ENCODE peak calls at places on chromosomes 11 and 22, in five cellular contexts. One of them, this sample, is unnamed.

GRCh38 chr11:102666331-102666957 is 39.1 kb downstream of the MMP27 start:
- DNase-seq in fibroblast of the aortic adventitia: peak
- DNase-seq in OCI-LY7: peak
- DNase-seq in thoracic aorta: no peak
- DNase-seq in hepatocyte: peak
- DNase-seq in this sample: no peak

GRCh38 chr22:35065796-35066218 is at the start of gene ISX:
- DNase-seq in fibroblast of the aortic adventitia: no peak
- DNase-seq in OCI-LY7: no peak
- DNase-seq in thoracic aorta: no peak
- DNase-seq in hepatocyte: peak
- DNase-seq in this sample: no peak

GRCh38 chr22:39650996-39651782 is 80.6 kb downstream of the CACNA1I start:
- DNase-seq in fibroblast of the aortic adventitia: no peak
- DNase-seq in OCI-LY7: no peak
- DNase-seq in thoracic aorta: no peak
- DNase-seq in hepatocyte: no peak
- DNase-seq in this sample: no peak

GRCh38 chr11:65418681-65419459 is 3.7 kb upstream of the NEAT1 start:
- DNase-seq in fibroblast of the aortic adventitia: peak
- DNase-seq in OCI-LY7: peak
- DNase-seq in thoracic aorta: peak
- DNase-seq in hepatocyte: peak
- DNase-seq in this sample: peak

GRCh38 chr22:36334081-36334831 is 53.5 kb downstream of the MYH9 start:
- DNase-seq in fibroblast of the aortic adventitia: no peak
- DNase-seq in OCI-LY7: peak
- DNase-seq in thoracic aorta: no peak
- DNase-seq in hepatocyte: no peak
- DNase-seq in this sample: peak

GRCh38 chr22:37453696-37454095 is 26.4 kb upstream of the ELFN2 start:
- DNase-seq in fibroblast of the aortic adventitia: no peak
- DNase-seq in OCI-LY7: no peak
- DNase-seq in thoracic aorta: no peak
- DNase-seq in hepatocyte: no peak
- DNase-seq in this sample: no peak

GRCh38 chr11:16831281-16832192 is 93.1 kb downstream of the C11orf58 start:
- DNase-seq in fibroblast of the aortic adventitia: no peak
- DNase-seq in OCI-LY7: no peak
- DNase-seq in thoracic aorta: no peak
- DNase-seq in hepatocyte: no peak
- DNase-seq in this sample: no peak

GRCh38 chr11:73147771-73148681 is 5.9 kb upstream of the FCHSD2 start:
- DNase-seq in fibroblast of the aortic adventitia: no peak
- DNase-seq in OCI-LY7: no peak
- DNase-seq in thoracic aorta: no peak
- DNase-seq in hepatocyte: no peak
- DNase-seq in this sample: peak

GRCh38 chr11:35615911-35616900 is 2.1 kb upstream of the FJX1 start:
- DNase-seq in fibroblast of the aortic adventitia: peak
- DNase-seq in OCI-LY7: peak
- DNase-seq in thoracic aorta: no peak
- DNase-seq in hepatocyte: peak
- DNase-seq in this sample: no peak

GRCh38 chr11:8533332-8533731 is 60.7 kb downstream of the STK33 start:
- DNase-seq in fibroblast of the aortic adventitia: no peak
- DNase-seq in OCI-LY7: no peak
- DNase-seq in thoracic aorta: no peak
- DNase-seq in hepatocyte: no peak
- DNase-seq in this sample: no peak

GRCh38 chr11:65445604-65446445 is 23.2 kb downstream of the NEAT1 start:
- DNase-seq in fibroblast of the aortic adventitia: peak
- DNase-seq in OCI-LY7: peak
- DNase-seq in thoracic aorta: no peak
- DNase-seq in hepatocyte: no peak
- DNase-seq in this sample: no peak

GRCh38 chr22:42904049-42904448 is 47.0 kb upstream of the ARFGAP3 start:
- DNase-seq in fibroblast of the aortic adventitia: no peak
- DNase-seq in OCI-LY7: no peak
- DNase-seq in thoracic aorta: no peak
- DNase-seq in hepatocyte: no peak
- DNase-seq in this sample: no peak

GRCh38 chr11:133950874-133951483 is 5.8 kb downstream of the IGSF9B start:
- DNase-seq in fibroblast of the aortic adventitia: no peak
- DNase-seq in OCI-LY7: no peak
- DNase-seq in thoracic aorta: no peak
- DNase-seq in hepatocyte: no peak
- DNase-seq in this sample: peak

GRCh38 chr22:23478175-23478574 is 101.9 kb downstream of the IGLL1 start:
- DNase-seq in fibroblast of the aortic adventitia: no peak
- DNase-seq in OCI-LY7: peak
- DNase-seq in thoracic aorta: no peak
- DNase-seq in hepatocyte: no peak
- DNase-seq in this sample: no peak

GRCh38 chr11:15590131-15590530 is 475.4 kb downstream of the INSC start:
- DNase-seq in fibroblast of the aortic adventitia: peak
- DNase-seq in OCI-LY7: no peak
- DNase-seq in thoracic aorta: no peak
- DNase-seq in hepatocyte: peak
- DNase-seq in this sample: no peak

GRCh38 chr11:134818531-134818930 is 406.5 kb upstream of the B3GAT1 start:
- DNase-seq in fibroblast of the aortic adventitia: no peak
- DNase-seq in OCI-LY7: no peak
- DNase-seq in thoracic aorta: no peak
- DNase-seq in hepatocyte: peak
- DNase-seq in this sample: no peak

GRCh38 chr11:78323356-78323755 is 94.3 kb downstream of the GAB2 start:
- DNase-seq in fibroblast of the aortic adventitia: no peak
- DNase-seq in OCI-LY7: no peak
- DNase-seq in thoracic aorta: no peak
- DNase-seq in hepatocyte: no peak
- DNase-seq in this sample: no peak

GRCh38 chr11:36744375-36745168 is 146.5 kb upstream of the RAG2 start:
- DNase-seq in fibroblast of the aortic adventitia: peak
- DNase-seq in OCI-LY7: peak
- DNase-seq in thoracic aorta: peak
- DNase-seq in hepatocyte: peak
- DNase-seq in this sample: peak

GRCh38 chr11:134636071-134636470 is 224.0 kb upstream of the B3GAT1 start:
- DNase-seq in fibroblast of the aortic adventitia: no peak
- DNase-seq in OCI-LY7: no peak
- DNase-seq in thoracic aorta: no peak
- DNase-seq in hepatocyte: no peak
- DNase-seq in this sample: no peak

GRCh38 chr22:24875862-24876506 is 70.0 kb downstream of the SGSM1 start:
- DNase-seq in fibroblast of the aortic adventitia: peak
- DNase-seq in OCI-LY7: peak
- DNase-seq in thoracic aorta: no peak
- DNase-seq in hepatocyte: peak
- DNase-seq in this sample: no peak

GRCh38 chr11:69684651-69685050 is 9.5 kb upstream of the LTO1 start:
- DNase-seq in fibroblast of the aortic adventitia: no peak
- DNase-seq in OCI-LY7: no peak
- DNase-seq in thoracic aorta: no peak
- DNase-seq in hepatocyte: no peak
- DNase-seq in this sample: no peak

GRCh38 chr11:33747969-33748368 is 11.7 kb upstream of the CD59 start:
- DNase-seq in fibroblast of the aortic adventitia: peak
- DNase-seq in OCI-LY7: no peak
- DNase-seq in thoracic aorta: no peak
- DNase-seq in hepatocyte: no peak
- DNase-seq in this sample: no peak

DNA sequence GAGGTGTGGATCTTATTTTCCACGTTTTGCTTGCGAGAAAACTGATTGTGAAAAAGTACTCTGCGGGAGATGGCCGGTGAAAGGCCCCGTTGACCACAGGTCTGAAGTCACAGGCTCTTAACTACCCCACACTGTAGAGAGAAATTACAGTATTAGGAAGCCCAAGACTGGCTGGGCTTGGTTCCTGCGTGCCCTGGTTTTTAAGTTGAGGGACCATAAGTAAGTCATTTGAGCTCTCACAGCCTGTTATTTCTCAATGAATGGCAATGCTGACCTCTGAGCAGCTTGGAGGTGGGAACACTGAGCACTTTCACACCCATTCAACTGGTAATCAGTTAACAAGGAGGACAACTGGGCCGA is 444 bp upstream of the RAB38 start:
- DNase-seq in fibroblast of the aortic adventitia: no peak
- DNase-seq in OCI-LY7: no peak
- DNase-seq in thoracic aorta: no peak
- DNase-seq in hepatocyte: no peak
- DNase-seq in this sample: no peak
- H3K4me3 ChIP-seq in fibroblast of the aortic adventitia: no peak
- H3K4me3 ChIP-seq in OCI-LY7: no peak
- H3K4me3 ChIP-seq in thoracic aorta: peak
- H3K4me3 ChIP-seq in hepatocyte: peak
- H3K4me3 ChIP-seq in this sample: peak

GRCh38 chr11:128550967-128551522 is 36.3 kb downstream of the ETS1 start:
- DNase-seq in fibroblast of the aortic adventitia: no peak
- DNase-seq in OCI-LY7: peak
- DNase-seq in thoracic aorta: no peak
- DNase-seq in hepatocyte: no peak
- DNase-seq in this sample: no peak

GRCh38 chr11:128555606-128556005 is 31.8 kb downstream of the ETS1 start:
- DNase-seq in fibroblast of the aortic adventitia: no peak
- DNase-seq in OCI-LY7: no peak
- DNase-seq in thoracic aorta: no peak
- DNase-seq in hepatocyte: no peak
- DNase-seq in this sample: no peak

GRCh38 chr11:128552783-128553661 is 34.3 kb downstream of the ETS1 start:
- DNase-seq in fibroblast of the aortic adventitia: no peak
- DNase-seq in OCI-LY7: peak
- DNase-seq in thoracic aorta: no peak
- DNase-seq in hepatocyte: peak
- DNase-seq in this sample: no peak

GRCh38 chr11:128551641-128552335 is 35.6 kb downstream of the ETS1 start:
- DNase-seq in fibroblast of the aortic adventitia: no peak
- DNase-seq in OCI-LY7: peak
- DNase-seq in thoracic aorta: no peak
- DNase-seq in hepatocyte: no peak
- DNase-seq in this sample: no peak

DNA sequence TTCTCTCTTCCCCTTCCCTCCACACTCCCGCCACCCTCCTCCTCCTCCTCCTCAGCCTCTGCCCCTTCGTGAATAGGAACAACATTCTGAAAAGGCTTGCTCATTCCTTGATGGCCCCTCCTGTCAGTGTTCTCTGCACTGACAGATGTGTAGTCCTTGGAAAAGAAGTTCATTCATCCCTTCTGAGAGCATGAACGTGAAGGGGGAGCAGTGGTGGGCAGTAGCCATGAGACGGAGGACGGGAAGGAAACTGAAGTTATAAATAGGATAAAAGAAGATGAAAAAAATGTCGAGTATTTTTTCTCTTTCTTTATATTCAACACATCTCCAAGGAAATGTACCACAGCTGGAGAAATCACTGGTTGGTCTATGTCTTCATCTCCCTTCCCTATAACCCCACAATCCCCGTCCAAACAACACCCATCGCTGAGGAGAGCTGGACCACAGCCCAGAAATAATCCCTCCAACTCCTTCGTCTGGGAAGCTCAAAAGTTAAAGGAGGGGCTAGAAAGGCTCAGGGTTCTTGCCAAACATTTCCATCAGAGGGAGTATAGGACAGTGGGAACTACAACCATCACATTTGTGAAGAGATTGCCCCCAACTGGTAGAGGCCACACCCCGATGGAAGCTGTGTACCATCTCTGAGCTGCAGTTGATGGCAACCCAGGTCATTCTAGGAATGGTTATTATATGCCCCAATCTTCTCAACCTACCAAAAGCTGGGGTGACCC is 33.5 kb downstream of the ETS1 start:
- DNase-seq in fibroblast of the aortic adventitia: peak
- DNase-seq in OCI-LY7: peak
- DNase-seq in thoracic aorta: no peak
- DNase-seq in hepatocyte: peak
- DNase-seq in this sample: no peak
- TF ChIP-seq CTCF in fibroblast of the aortic adventitia: peak
- TF ChIP-seq CTCF in OCI-LY7: peak
- TF ChIP-seq CTCF in thoracic aorta: no peak
- TF ChIP-seq CTCF in hepatocyte: peak
- TF ChIP-seq CTCF in this sample: peak

DNA sequence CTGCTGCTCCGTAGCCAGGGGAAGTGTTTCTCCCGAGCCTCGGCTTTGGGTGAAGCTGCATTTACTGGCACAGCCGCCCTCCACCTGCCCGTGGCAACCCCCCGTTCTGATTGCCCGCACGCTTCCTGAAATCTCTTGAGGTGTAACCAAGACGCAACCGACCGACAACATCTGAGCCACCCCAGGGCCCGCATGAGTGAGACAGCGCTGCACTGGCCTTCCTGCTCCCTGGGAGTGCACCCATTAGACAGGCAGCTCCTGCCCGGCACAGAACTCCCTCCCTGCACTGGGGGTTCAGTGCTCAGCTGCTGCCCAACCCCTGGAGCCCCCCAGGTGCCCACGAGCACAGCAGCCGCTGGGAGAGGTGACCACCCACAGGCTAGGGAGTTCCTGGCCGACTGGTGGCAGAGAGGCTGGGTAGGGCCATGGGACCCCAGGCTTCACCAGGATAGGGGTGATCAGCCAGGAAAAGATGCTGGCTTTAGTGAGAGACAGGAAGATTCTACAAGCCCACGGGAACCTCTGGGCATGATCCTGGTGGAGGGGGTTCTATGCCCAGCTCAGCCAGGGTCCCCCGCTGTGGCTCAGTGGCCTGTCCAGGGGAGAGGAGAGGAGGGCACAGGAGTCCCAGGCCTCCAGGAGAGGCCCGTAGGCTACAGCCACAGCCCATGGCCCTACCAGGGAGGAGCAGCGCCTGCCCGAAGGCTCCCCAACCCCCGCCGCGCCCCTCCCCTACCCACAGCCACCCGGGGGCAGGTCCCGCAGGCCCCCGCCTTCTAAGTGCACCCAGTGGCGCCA is 14.6 kb downstream of the PLXNB2 start:
- DNase-seq in fibroblast of the aortic adventitia: no peak
- DNase-seq in OCI-LY7: peak
- DNase-seq in thoracic aorta: no peak
- DNase-seq in hepatocyte: no peak
- DNase-seq in this sample: no peak
- H3K4me3 ChIP-seq in fibroblast of the aortic adventitia: peak
- H3K4me3 ChIP-seq in OCI-LY7: peak
- H3K4me3 ChIP-seq in thoracic aorta: peak
- H3K4me3 ChIP-seq in hepatocyte: no peak
- H3K4me3 ChIP-seq in this sample: peak

GRCh38 chr11:113160652-113161051 is 153.7 kb upstream of the TTC12 start:
- DNase-seq in fibroblast of the aortic adventitia: no peak
- DNase-seq in OCI-LY7: no peak
- DNase-seq in thoracic aorta: no peak
- DNase-seq in hepatocyte: no peak
- DNase-seq in this sample: no peak

GRCh38 chr11:113166280-113166679 is 148.1 kb upstream of the TTC12 start:
- DNase-seq in fibroblast of the aortic adventitia: no peak
- DNase-seq in OCI-LY7: no peak
- DNase-seq in thoracic aorta: no peak
- DNase-seq in hepatocyte: no peak
- DNase-seq in this sample: no peak

GRCh38 chr11:113161671-113162589 is 152.5 kb upstream of the TTC12 start:
- DNase-seq in fibroblast of the aortic adventitia: no peak
- DNase-seq in OCI-LY7: no peak
- DNase-seq in thoracic aorta: no peak
- DNase-seq in hepatocyte: no peak
- DNase-seq in this sample: no peak

GRCh38 chr11:113162590-113162961 is 151.8 kb upstream of the TTC12 start:
- DNase-seq in fibroblast of the aortic adventitia: peak
- DNase-seq in OCI-LY7: no peak
- DNase-seq in thoracic aorta: no peak
- DNase-seq in hepatocyte: no peak
- DNase-seq in this sample: no peak

GRCh38 chr11:113163291-113164030 is 150.9 kb upstream of the TTC12 start:
- DNase-seq in fibroblast of the aortic adventitia: peak
- DNase-seq in OCI-LY7: no peak
- DNase-seq in thoracic aorta: no peak
- DNase-seq in hepatocyte: no peak
- DNase-seq in this sample: no peak
- TF ChIP-seq CTCF in fibroblast of the aortic adventitia: peak
- TF ChIP-seq CTCF in OCI-LY7: no peak
- TF ChIP-seq CTCF in thoracic aorta: no peak
- TF ChIP-seq CTCF in hepatocyte: peak
- TF ChIP-seq CTCF in this sample: peak